ENCODE peak calls at places on chromosome 17, in four cellular contexts. L, P, T and N are unnamed samples.

GRCh38 chr17:15087946-15088345 is 177.2 kb downstream of the PMP22 start:
- DNase-seq in L (no peak), P (no peak), T (no peak), N (no peak)

GRCh38 chr17:83053021-83053778 is 26.2 kb upstream of the METRNL start:
- DNase-seq in L (no peak), P (no peak), T (no peak), N (no peak)

GRCh38 chr17:50909765-50910661 is 43.9 kb upstream of the TOB1 start:
- DNase-seq in L (peak; percentile 37), P (peak; percentile 59), T (peak; percentile 56), N (peak; percentile 76)

GRCh38 chr17:38439436-38439835 is 11.2 kb downstream of the ARHGAP23 start:
- DNase-seq in L (no peak), P (no peak), T (no peak), N (no peak)

GRCh38 chr17:40903129-40903847 is 18.2 kb upstream of the KRT20 start:
- DNase-seq in L (no peak), P (no peak), T (no peak), N (no peak)

GRCh38 chr17:50661795-50662391 is 27.2 kb downstream of the ABCC3 start:
- DNase-seq in L (no peak), P (no peak), T (no peak), N (no peak)

GRCh38 chr17:16081507-16082087 is 82.0 kb downstream of the TTC19 start:
- DNase-seq in L (no peak), P (no peak), T (no peak), N (no peak)

GRCh38 chr17:68623811-68624210 is 22.6 kb upstream of the FAM20A start:
- DNase-seq in L (no peak), P (no peak), T (no peak), N (no peak)

GRCh38 chr17:17077101-17077500 is 34.8 kb downstream of the MPRIP start:
- DNase-seq in L (no peak), P (no peak), T (no peak), N (no peak)

GRCh38 chr17:81391964-81392908 is 3.0 kb upstream of the BAHCC1 start:
- DNase-seq in L (no peak), P (no peak), T (no peak), N (no peak)

GRCh38 chr17:51585514-51586104 is 325.3 kb downstream of the UTP18 start:
- DNase-seq in L (no peak), P (no peak), T (no peak), N (no peak)

GRCh38 chr17:59669944-59670343 is 37.3 kb downstream of the PTRH2 start:
- DNase-seq in L (no peak), P (no peak), T (no peak), N (no peak)

GRCh38 chr17:81342700-81343070 is 47.6 kb upstream of the SLC38A10 start:
- DNase-seq in L (no peak), P (no peak), T (no peak), N (no peak)

GRCh38 chr17:69060835-69061234 is at the start of gene ABCA9:
- DNase-seq in L (no peak), P (no peak), T (no peak), N (no peak)

GRCh38 chr17:43767713-43768059 is 9.1 kb upstream of the SOST start:
- DNase-seq in L (no peak), P (no peak), T (no peak), N (no peak)

GRCh38 chr17:61389670-61390478 is 9.8 kb upstream of the TBX2 start:
- DNase-seq in L (no peak), P (no peak), T (no peak), N (no peak)

GRCh38 chr17:42774066-42774750 is 959 bp downstream of the VPS25 start:
- DNase-seq in L (no peak), P (no peak), T (no peak), N (no peak)